ENCODE peak calls at places on chromosomes 7 and 10, in ten cellular contexts. One of them, this sample, is unnamed.

GRCh38 chr10:124604214-124605000 is 139.8 kb downstream of the FAM53B start:
- DNase-seq in ascending aorta: no peak
- DNase-seq in tibial artery: no peak
- DNase-seq in HCT116: no peak
- DNase-seq in CD8-positive, alpha-beta T cell: no peak
- DNase-seq in upper lobe of left lung: no peak
- DNase-seq in GM12878: no peak
- DNase-seq in right lobe of liver: peak; percentile 7
- DNase-seq in psoas muscle: peak; percentile 60
- DNase-seq in cardiac muscle cell: no peak
- DNase-seq in this sample: no peak

GRCh38 chr7:18508441-18509427 is 13.2 kb downstream of the HDAC9 start:
- DNase-seq in ascending aorta: no peak
- DNase-seq in tibial artery: no peak
- DNase-seq in HCT116: peak; percentile 66
- DNase-seq in CD8-positive, alpha-beta T cell: no peak
- DNase-seq in upper lobe of left lung: no peak
- DNase-seq in GM12878: no peak
- DNase-seq in right lobe of liver: no peak
- DNase-seq in psoas muscle: no peak
- DNase-seq in cardiac muscle cell: peak; percentile 85
- DNase-seq in this sample: no peak

GRCh38 chr10:110387983-110388681 is 83.4 kb upstream of the SMNDC1 start:
- DNase-seq in ascending aorta: no peak
- DNase-seq in tibial artery: no peak
- DNase-seq in HCT116: no peak
- DNase-seq in CD8-positive, alpha-beta T cell: no peak
- DNase-seq in upper lobe of left lung: no peak
- DNase-seq in GM12878: peak; percentile 83
- DNase-seq in right lobe of liver: no peak
- DNase-seq in psoas muscle: no peak
- DNase-seq in cardiac muscle cell: no peak
- DNase-seq in this sample: no peak

GRCh38 chr10:69816536-69816935 is 14.8 kb downstream of the COL13A1 start:
- DNase-seq in ascending aorta: no peak
- DNase-seq in tibial artery: no peak
- DNase-seq in HCT116: no peak
- DNase-seq in CD8-positive, alpha-beta T cell: no peak
- DNase-seq in upper lobe of left lung: no peak
- DNase-seq in GM12878: no peak
- DNase-seq in right lobe of liver: no peak
- DNase-seq in psoas muscle: no peak
- DNase-seq in cardiac muscle cell: no peak
- DNase-seq in this sample: no peak

GRCh38 chr10:95201736-95202135 is 7.7 kb downstream of the ACSM6 start:
- DNase-seq in ascending aorta: no peak
- DNase-seq in tibial artery: no peak
- DNase-seq in HCT116: peak; percentile 46
- DNase-seq in CD8-positive, alpha-beta T cell: no peak
- DNase-seq in upper lobe of left lung: no peak
- DNase-seq in GM12878: no peak
- DNase-seq in right lobe of liver: no peak
- DNase-seq in psoas muscle: no peak
- DNase-seq in cardiac muscle cell: peak; percentile 37
- DNase-seq in this sample: no peak

GRCh38 chr10:124267231-124267885 is 151.4 kb downstream of the OAT start:
- DNase-seq in ascending aorta: no peak
- DNase-seq in tibial artery: peak; percentile 81
- DNase-seq in HCT116: no peak
- DNase-seq in CD8-positive, alpha-beta T cell: no peak
- DNase-seq in upper lobe of left lung: no peak
- DNase-seq in GM12878: no peak
- DNase-seq in right lobe of liver: no peak
- DNase-seq in psoas muscle: peak; percentile 46
- DNase-seq in cardiac muscle cell: peak; percentile 34
- DNase-seq in this sample: no peak

GRCh38 chr10:16491933-16492332 is 29.7 kb downstream of the C1QL3 start:
- DNase-seq in ascending aorta: no peak
- DNase-seq in tibial artery: no peak
- DNase-seq in HCT116: no peak
- DNase-seq in CD8-positive, alpha-beta T cell: no peak
- DNase-seq in upper lobe of left lung: no peak
- DNase-seq in GM12878: no peak
- DNase-seq in right lobe of liver: no peak
- DNase-seq in psoas muscle: no peak
- DNase-seq in cardiac muscle cell: no peak
- DNase-seq in this sample: no peak

GRCh38 chr7:155773531-155773930 is 38.7 kb downstream of the SHH start:
- DNase-seq in ascending aorta: no peak
- DNase-seq in tibial artery: no peak
- DNase-seq in HCT116: no peak
- DNase-seq in CD8-positive, alpha-beta T cell: no peak
- DNase-seq in upper lobe of left lung: no peak
- DNase-seq in GM12878: no peak
- DNase-seq in right lobe of liver: no peak
- DNase-seq in psoas muscle: no peak
- DNase-seq in cardiac muscle cell: no peak
- DNase-seq in this sample: no peak

GRCh38 chr7:7970113-7970619 is 1.6 kb downstream of the GLCCI1 start:
- DNase-seq in ascending aorta: no peak
- DNase-seq in tibial artery: no peak
- DNase-seq in HCT116: no peak
- DNase-seq in CD8-positive, alpha-beta T cell: no peak
- DNase-seq in upper lobe of left lung: no peak
- DNase-seq in GM12878: no peak
- DNase-seq in right lobe of liver: no peak
- DNase-seq in psoas muscle: no peak
- DNase-seq in cardiac muscle cell: no peak
- DNase-seq in this sample: no peak

GRCh38 chr10:76998451-76998850 is 639.2 kb downstream of the KCNMA1 start:
- DNase-seq in ascending aorta: no peak
- DNase-seq in tibial artery: no peak
- DNase-seq in HCT116: no peak
- DNase-seq in CD8-positive, alpha-beta T cell: no peak
- DNase-seq in upper lobe of left lung: no peak
- DNase-seq in GM12878: no peak
- DNase-seq in right lobe of liver: no peak
- DNase-seq in psoas muscle: no peak
- DNase-seq in cardiac muscle cell: no peak
- DNase-seq in this sample: no peak

GRCh38 chr7:135661311-135662122 is 797 bp upstream of the STMP1 start:
- DNase-seq in ascending aorta: no peak
- DNase-seq in tibial artery: no peak
- DNase-seq in HCT116: no peak
- DNase-seq in CD8-positive, alpha-beta T cell: no peak
- DNase-seq in upper lobe of left lung: peak; percentile 23
- DNase-seq in GM12878: no peak
- DNase-seq in right lobe of liver: no peak
- DNase-seq in psoas muscle: no peak
- DNase-seq in cardiac muscle cell: no peak
- DNase-seq in this sample: no peak

GRCh38 chr7:920351-921070 is 34.0 kb downstream of the ADAP1 start:
- DNase-seq in ascending aorta: peak; percentile 4
- DNase-seq in tibial artery: peak; percentile 57
- DNase-seq in HCT116: no peak
- DNase-seq in CD8-positive, alpha-beta T cell: no peak
- DNase-seq in upper lobe of left lung: peak; percentile 84
- DNase-seq in GM12878: no peak
- DNase-seq in right lobe of liver: peak; percentile 18
- DNase-seq in psoas muscle: peak; percentile 36
- DNase-seq in cardiac muscle cell: no peak
- DNase-seq in this sample: no peak
- H3K4me1 ChIP-seq in ascending aorta: peaks cover 3% of the 10 kb centered on the region
- H3K4me1 ChIP-seq in tibial artery: peaks cover 6% of the 10 kb centered on the region
- H3K4me1 ChIP-seq in HCT116: no peaks in the 10 kb centered on the region
- H3K4me1 ChIP-seq in CD8-positive, alpha-beta T cell: peaks cover 44% of the 10 kb centered on the region
- H3K4me1 ChIP-seq in upper lobe of left lung: peaks cover 31% of the 10 kb centered on the region
- H3K4me1 ChIP-seq in GM12878: peaks cover 37% of the 10 kb centered on the region
- H3K4me1 ChIP-seq in right lobe of liver: no peaks in the 10 kb centered on the region
- H3K4me1 ChIP-seq in psoas muscle: no peaks in the 10 kb centered on the region
- H3K4me1 ChIP-seq in cardiac muscle cell: no peaks in the 10 kb centered on the region
- H3K4me1 ChIP-seq in this sample: peaks cover 27% of the 10 kb centered on the region

GRCh38 chr7:21429021-21429420 is 1.1 kb downstream of the SP4 start:
- DNase-seq in ascending aorta: no peak
- DNase-seq in tibial artery: no peak
- DNase-seq in HCT116: no peak
- DNase-seq in CD8-positive, alpha-beta T cell: no peak
- DNase-seq in upper lobe of left lung: no peak
- DNase-seq in GM12878: no peak
- DNase-seq in right lobe of liver: no peak
- DNase-seq in psoas muscle: no peak
- DNase-seq in cardiac muscle cell: no peak
- DNase-seq in this sample: no peak

GRCh38 chr7:21426958-21427860 is 674 bp upstream of the SP4 start:
- DNase-seq in ascending aorta: peak; percentile 95
- DNase-seq in tibial artery: peak; percentile 99
- DNase-seq in HCT116: peak; percentile 94
- DNase-seq in CD8-positive, alpha-beta T cell: peak; percentile 99
- DNase-seq in upper lobe of left lung: peak; percentile 100
- DNase-seq in GM12878: peak; percentile 92
- DNase-seq in right lobe of liver: peak; percentile 100
- DNase-seq in psoas muscle: peak; percentile 99
- DNase-seq in cardiac muscle cell: peak; percentile 99
- DNase-seq in this sample: peak; percentile 95

GRCh38 chr7:21426286-21426957 is 1.5 kb upstream of the SP4 start:
- DNase-seq in ascending aorta: no peak
- DNase-seq in tibial artery: no peak
- DNase-seq in HCT116: no peak
- DNase-seq in CD8-positive, alpha-beta T cell: no peak
- DNase-seq in upper lobe of left lung: no peak
- DNase-seq in GM12878: no peak
- DNase-seq in right lobe of liver: no peak
- DNase-seq in psoas muscle: no peak
- DNase-seq in cardiac muscle cell: peak; percentile 31
- DNase-seq in this sample: no peak

GRCh38 chr7:21428642-21428941 is 709 bp downstream of the SP4 start:
- DNase-seq in ascending aorta: no peak
- DNase-seq in tibial artery: no peak
- DNase-seq in HCT116: no peak
- DNase-seq in CD8-positive, alpha-beta T cell: no peak
- DNase-seq in upper lobe of left lung: peak; percentile 72
- DNase-seq in GM12878: no peak
- DNase-seq in right lobe of liver: no peak
- DNase-seq in psoas muscle: no peak
- DNase-seq in cardiac muscle cell: no peak
- DNase-seq in this sample: no peak

GRCh38 chr7:21427861-21428641 is at the start of gene SP4:
- DNase-seq in ascending aorta: peak; percentile 86
- DNase-seq in tibial artery: peak; percentile 98
- DNase-seq in HCT116: peak; percentile 81
- DNase-seq in CD8-positive, alpha-beta T cell: peak; percentile 98
- DNase-seq in upper lobe of left lung: peak; percentile 99
- DNase-seq in GM12878: peak; percentile 49
- DNase-seq in right lobe of liver: peak; percentile 97
- DNase-seq in psoas muscle: peak; percentile 98
- DNase-seq in cardiac muscle cell: peak; percentile 98
- DNase-seq in this sample: peak; percentile 92
- TF ChIP-seq CTCF in ascending aorta: no peak
- TF ChIP-seq CTCF in tibial artery: no peak
- TF ChIP-seq CTCF in HCT116: no peak
- TF ChIP-seq CTCF in CD8-positive, alpha-beta T cell: no peak
- TF ChIP-seq CTCF in upper lobe of left lung: peak; percentile 4
- TF ChIP-seq CTCF in GM12878: no peak
- TF ChIP-seq CTCF in right lobe of liver: peak; percentile 14
- TF ChIP-seq CTCF in psoas muscle: no peak
- TF ChIP-seq CTCF in cardiac muscle cell: no peak
- TF ChIP-seq CTCF in this sample: peak; percentile 16

GRCh38 chr10:71972746-71973695 is 8.8 kb downstream of the CHST3 start:
- DNase-seq in ascending aorta: no peak
- DNase-seq in tibial artery: no peak
- DNase-seq in HCT116: no peak
- DNase-seq in CD8-positive, alpha-beta T cell: no peak
- DNase-seq in upper lobe of left lung: no peak
- DNase-seq in GM12878: no peak
- DNase-seq in right lobe of liver: no peak
- DNase-seq in psoas muscle: no peak
- DNase-seq in cardiac muscle cell: no peak
- DNase-seq in this sample: no peak
- H3K4me1 ChIP-seq in ascending aorta: peaks cover 80% of the 10 kb centered on the region
- H3K4me1 ChIP-seq in tibial artery: peaks cover 94% of the 10 kb centered on the region
- H3K4me1 ChIP-seq in HCT116: peaks cover 47% of the 10 kb centered on the region
- H3K4me1 ChIP-seq in CD8-positive, alpha-beta T cell: no peaks in the 10 kb centered on the region
- H3K4me1 ChIP-seq in upper lobe of left lung: peaks cover 77% of the 10 kb centered on the region
- H3K4me1 ChIP-seq in GM12878: peaks cover 22% of the 10 kb centered on the region
- H3K4me1 ChIP-seq in right lobe of liver: peaks cover 18% of the 10 kb centered on the region
- H3K4me1 ChIP-seq in psoas muscle: peaks cover 66% of the 10 kb centered on the region
- H3K4me1 ChIP-seq in cardiac muscle cell: peaks cover 18% of the 10 kb centered on the region
- H3K4me1 ChIP-seq in this sample: peaks cover 100% of the 10 kb centered on the region

GRCh38 chr10:815338-816104 is 116.0 kb downstream of the LARP4B start:
- DNase-seq in ascending aorta: no peak
- DNase-seq in tibial artery: no peak
- DNase-seq in HCT116: no peak
- DNase-seq in CD8-positive, alpha-beta T cell: no peak
- DNase-seq in upper lobe of left lung: no peak
- DNase-seq in GM12878: no peak
- DNase-seq in right lobe of liver: no peak
- DNase-seq in psoas muscle: no peak
- DNase-seq in cardiac muscle cell: no peak
- DNase-seq in this sample: no peak
- TF ChIP-seq CTCF in ascending aorta: no peak
- TF ChIP-seq CTCF in tibial artery: no peak
- TF ChIP-seq CTCF in HCT116: peak; percentile 37
- TF ChIP-seq CTCF in CD8-positive, alpha-beta T cell: no peak
- TF ChIP-seq CTCF in upper lobe of left lung: no peak
- TF ChIP-seq CTCF in GM12878: no peak
- TF ChIP-seq CTCF in right lobe of liver: no peak
- TF ChIP-seq CTCF in psoas muscle: no peak
- TF ChIP-seq CTCF in cardiac muscle cell: no peak
- TF ChIP-seq CTCF in this sample: no peak

GRCh38 chr7:105000927-105001336 is 13.1 kb upstream of the KMT2E start:
- DNase-seq in ascending aorta: no peak
- DNase-seq in tibial artery: no peak
- DNase-seq in HCT116: no peak
- DNase-seq in CD8-positive, alpha-beta T cell: no peak
- DNase-seq in upper lobe of left lung: peak; percentile 53
- DNase-seq in GM12878: no peak
- DNase-seq in right lobe of liver: no peak
- DNase-seq in psoas muscle: no peak
- DNase-seq in cardiac muscle cell: no peak
- DNase-seq in this sample: no peak

GRCh38 chr7:105003275-105003674 is 10.7 kb upstream of the KMT2E start:
- DNase-seq in ascending aorta: peak; percentile 44
- DNase-seq in tibial artery: peak; percentile 88
- DNase-seq in HCT116: no peak
- DNase-seq in CD8-positive, alpha-beta T cell: no peak
- DNase-seq in upper lobe of left lung: no peak
- DNase-seq in GM12878: no peak
- DNase-seq in right lobe of liver: no peak
- DNase-seq in psoas muscle: peak; percentile 68
- DNase-seq in cardiac muscle cell: peak; percentile 70
- DNase-seq in this sample: no peak

GRCh38 chr7:104998040-104998752 is 15.8 kb upstream of the KMT2E start:
- DNase-seq in ascending aorta: no peak
- DNase-seq in tibial artery: no peak
- DNase-seq in HCT116: no peak
- DNase-seq in CD8-positive, alpha-beta T cell: no peak
- DNase-seq in upper lobe of left lung: no peak
- DNase-seq in GM12878: no peak
- DNase-seq in right lobe of liver: no peak
- DNase-seq in psoas muscle: no peak
- DNase-seq in cardiac muscle cell: no peak
- DNase-seq in this sample: no peak

GRCh38 chr7:105001652-105002184 is 12.3 kb upstream of the KMT2E start:
- DNase-seq in ascending aorta: no peak
- DNase-seq in tibial artery: no peak
- DNase-seq in HCT116: no peak
- DNase-seq in CD8-positive, alpha-beta T cell: no peak
- DNase-seq in upper lobe of left lung: no peak
- DNase-seq in GM12878: no peak
- DNase-seq in right lobe of liver: no peak
- DNase-seq in psoas muscle: no peak
- DNase-seq in cardiac muscle cell: no peak
- DNase-seq in this sample: no peak

GRCh38 chr7:105000190-105000589 is 13.8 kb upstream of the KMT2E start:
- DNase-seq in ascending aorta: no peak
- DNase-seq in tibial artery: no peak
- DNase-seq in HCT116: no peak
- DNase-seq in CD8-positive, alpha-beta T cell: no peak
- DNase-seq in upper lobe of left lung: no peak
- DNase-seq in GM12878: no peak
- DNase-seq in right lobe of liver: no peak
- DNase-seq in psoas muscle: no peak
- DNase-seq in cardiac muscle cell: no peak
- DNase-seq in this sample: no peak
- H3K4me1 ChIP-seq in ascending aorta: peaks cover 72% of the 10 kb centered on the region
- H3K4me1 ChIP-seq in tibial artery: peaks cover 62% of the 10 kb centered on the region
- H3K4me1 ChIP-seq in HCT116: peaks cover 7% of the 10 kb centered on the region
- H3K4me1 ChIP-seq in CD8-positive, alpha-beta T cell: peaks cover 86% of the 10 kb centered on the region
- H3K4me1 ChIP-seq in upper lobe of left lung: peaks cover 84% of the 10 kb centered on the region
- H3K4me1 ChIP-seq in GM12878: peaks cover 9% of the 10 kb centered on the region
- H3K4me1 ChIP-seq in right lobe of liver: peaks cover 37% of the 10 kb centered on the region
- H3K4me1 ChIP-seq in psoas muscle: peaks cover 98% of the 10 kb centered on the region
- H3K4me1 ChIP-seq in cardiac muscle cell: peaks cover 27% of the 10 kb centered on the region
- H3K4me1 ChIP-seq in this sample: peaks cover 13% of the 10 kb centered on the region

This sample was measured in tibial nerve.